ENCODE peak calls at places on chromosomes 2 and 18, in six cellular contexts. O is mammary epithelial cell, B is neural progenitor cell, U is GM23248, R is hepatocyte, L is GM12878. Z is an unnamed sample.

GRCh38 chr2:19073522-19073921 is 284.9 kb downstream of the OSR1 start:
- DNase-seq in O (peak), U (peak), B (peak), R (peak), L (no peak), Z (peak)

GRCh38 chr2:191864623-191865521 is 18.0 kb upstream of the CAVIN2 start:
- DNase-seq in R (peak), O (peak), U (peak), L (no peak), B (no peak), Z (peak)

GRCh38 chr2:3099860-3100234 is 277.8 kb downstream of the EIPR1 start:
- DNase-seq in O (no peak), B (no peak), U (no peak), L (no peak), R (no peak), Z (no peak)

GRCh38 chr2:29841386-29842004 is 79.9 kb downstream of the ALK start:
- DNase-seq in U (peak), L (peak), O (no peak), B (peak), R (peak), Z (peak)

GRCh38 chr2:109563980-109564550 is 49.7 kb downstream of the SEPTIN10 start:
- DNase-seq in R (no peak), O (no peak), U (peak), B (no peak), L (no peak), Z (no peak)

GRCh38 chr2:102975996-102976636 is 214.3 kb downstream of the TMEM182 start:
- DNase-seq in U (peak), O (peak), B (peak), R (peak), L (no peak), Z (peak)

GRCh38 chr2:217971166-217971565 is 31.6 kb downstream of the TNS1 start:
- DNase-seq in L (no peak), O (no peak), R (no peak), B (no peak), U (no peak), Z (no peak)

GRCh38 chr2:71471276-71471675 is 17.9 kb downstream of the DYSF start:
- DNase-seq in B (no peak), L (no peak), O (peak), R (no peak), U (peak), Z (peak)

GRCh38 chr2:106189325-106189724 is 4.8 kb downstream of the UXS1 start:
- DNase-seq in L (no peak), R (no peak), U (no peak), B (no peak), O (no peak), Z (no peak)

GRCh38 chr18:79487198-79488165 is 91.8 kb downstream of the NFATC1 start:
- DNase-seq in R (no peak), O (no peak), U (no peak), L (no peak), B (no peak), Z (no peak)

GRCh38 chr18:12038082-12038660 is 55.5 kb upstream of the ANKRD62 start:
- DNase-seq in O (no peak), B (peak), U (peak), R (peak), L (no peak), Z (no peak)

GRCh38 chr2:235384624-235385023 is 109.2 kb upstream of the AGAP1 start:
- DNase-seq in B (peak), O (no peak), U (no peak), L (no peak), R (no peak), Z (no peak)

GRCh38 chr2:224360801-224361251 is 41.1 kb downstream of the FAM124B start:
- DNase-seq in U (peak), B (no peak), O (peak), L (no peak), R (no peak), Z (peak)

GRCh38 chr2:24274809-24275208 is 85.5 kb downstream of the ITSN2 start:
- DNase-seq in U (no peak), O (no peak), L (no peak), B (no peak), R (no peak), Z (no peak)

GRCh38 chr2:4673025-4673489 is 969.7 kb downstream of the DCDC2C start:
- DNase-seq in R (no peak), O (no peak), L (no peak), U (peak), B (no peak), Z (no peak)

GRCh38 chr2:96832751-96833507 is 10.9 kb downstream of the ANKRD23 start:
- DNase-seq in L (no peak), O (no peak), B (peak), R (peak), U (no peak), Z (peak)

GRCh38 chr2:11505652-11506610 is 27.9 kb upstream of the GREB1 start:
- DNase-seq in O (peak), B (no peak), R (peak), L (peak), U (no peak), Z (peak)

GRCh38 chr2:18659891-18660290 is 70.5 kb upstream of the NT5C1B start:
- DNase-seq in B (no peak), R (no peak), U (no peak), O (no peak), L (no peak), Z (no peak)

GRCh38 chr18:75041586-75041985 is 167.4 kb downstream of the PTGR3 start:
- DNase-seq in U (peak), B (no peak), L (no peak), O (peak), R (no peak), Z (peak)

GRCh38 chr2:163774862-163775261 is 39.1 kb upstream of the FIGN start:
- DNase-seq in L (no peak), U (peak), R (peak), O (peak), B (no peak), Z (peak)

GRCh38 chr2:212845941-212846340 is 305.5 kb downstream of the IKZF2 start:
- DNase-seq in U (peak), O (peak), R (no peak), L (no peak), B (no peak), Z (peak)

GRCh38 chr2:241354668-241355658 is 1.1 kb upstream of the FARP2 start:
- DNase-seq in L (no peak), U (peak), B (peak), R (peak), O (peak), Z (peak)

GRCh38 chr2:210323003-210323402 is 8.0 kb upstream of the MYL1 start:
- DNase-seq in L (no peak), B (no peak), R (no peak), O (no peak), U (peak), Z (no peak)
- H3K4me2 ChIP-seq in L (no peak), B (no peak), R (no peak), O (no peak), U (no peak), Z (no peak)

DNA sequence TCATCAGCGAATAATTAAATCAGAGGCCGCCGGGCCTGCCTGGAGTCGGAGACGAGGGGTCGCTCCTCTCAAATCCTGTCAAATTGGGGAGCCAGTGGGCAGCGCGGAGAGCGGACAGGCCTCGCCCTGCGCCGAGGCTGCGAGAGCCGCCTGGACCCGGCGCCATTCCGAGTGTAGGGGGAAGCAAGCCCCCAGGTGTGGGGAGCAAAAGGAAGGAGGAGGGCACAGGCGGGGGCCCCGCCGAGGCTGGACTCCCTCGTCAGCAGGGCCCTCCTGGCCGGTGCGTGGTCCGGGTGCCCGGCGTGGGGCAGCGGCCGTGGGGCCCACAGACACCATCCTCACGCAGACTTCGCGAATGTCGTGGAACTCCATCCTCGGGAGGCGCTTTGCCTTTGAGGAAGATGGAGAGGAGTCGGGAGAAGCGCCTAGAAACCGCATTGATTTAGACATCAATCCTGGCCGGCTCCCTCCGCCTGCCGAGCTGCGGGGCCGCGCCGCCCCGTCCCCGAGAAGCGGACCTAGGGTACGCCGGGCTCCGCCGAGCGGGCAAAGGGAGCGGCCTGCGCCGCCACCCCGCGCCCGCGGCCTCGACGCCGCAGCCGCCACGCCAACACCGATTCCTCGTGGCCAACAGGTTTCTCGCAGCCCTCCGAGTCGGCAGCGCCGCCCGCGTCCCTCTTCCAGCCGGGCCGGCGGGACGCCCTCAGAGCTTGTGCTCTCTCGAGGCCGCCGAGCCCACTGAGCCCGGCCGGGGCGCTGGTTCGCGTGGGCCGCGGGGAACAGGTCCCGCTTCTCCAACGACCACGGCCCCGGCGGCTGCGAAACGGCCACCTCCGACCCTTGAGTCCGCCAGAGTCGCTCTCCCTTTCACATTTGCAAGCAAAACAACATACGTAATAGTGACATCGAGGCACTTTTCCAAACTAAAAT is 6.7 kb upstream of the ONECUT2 start:
- DNase-seq in R (no peak), O (no peak), B (peak), U (peak), L (no peak), Z (no peak)
- TF ChIP-seq EZH2 in R (peak), O (peak), B (peak), U (peak), L (no peak), Z (peak)

GRCh38 chr2:128177315-128177714 is 86.3 kb downstream of the UGGT1 start:
- DNase-seq in L (no peak), B (no peak), R (no peak), O (no peak), U (no peak), Z (no peak)

GRCh38 chr2:128180031-128180430 is 89.0 kb downstream of the UGGT1 start:
- DNase-seq in L (no peak), U (no peak), O (no peak), R (no peak), B (no peak), Z (peak)

GRCh38 chr2:128178650-128179460 is 87.9 kb downstream of the UGGT1 start:
- DNase-seq in R (peak), B (peak), O (peak), U (peak), L (no peak), Z (peak)

GRCh38 chr2:128178144-128178649 is 87.2 kb downstream of the UGGT1 start:
- DNase-seq in U (no peak), B (no peak), L (no peak), O (no peak), R (no peak), Z (no peak)

DNA sequence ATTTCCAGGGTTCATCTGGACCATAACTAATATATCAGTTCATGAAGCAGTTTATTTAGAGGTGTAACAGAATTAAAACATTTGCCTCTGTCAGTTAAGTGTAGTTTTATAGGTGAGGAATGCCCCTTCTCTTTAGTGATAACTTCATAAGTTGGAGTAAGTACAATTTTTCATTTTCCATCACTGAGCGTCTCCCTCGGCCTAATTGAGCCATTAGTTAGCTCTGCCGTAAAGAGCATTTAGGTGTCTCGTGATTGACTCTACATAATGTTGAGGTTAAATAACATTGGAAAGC is 88.4 kb downstream of the UGGT1 start:
- DNase-seq in O (no peak), R (no peak), L (no peak), U (no peak), B (no peak), Z (no peak)
- H3K4me2 ChIP-seq in O (no peak), R (no peak), L (no peak), U (no peak), B (no peak), Z (peak)

GRCh38 chr2:86807462-86808275 is 17.0 kb upstream of the CD8A start:
- DNase-seq in B (peak), R (peak), L (no peak), O (peak), U (peak), Z (peak)

GRCh38 chr2:86809481-86810121 is 18.9 kb upstream of the CD8A start:
- DNase-seq in R (no peak), O (no peak), U (no peak), B (no peak), L (no peak), Z (no peak)

GRCh38 chr2:86807121-86807461 is 16.4 kb upstream of the CD8A start:
- DNase-seq in R (no peak), B (no peak), L (no peak), O (no peak), U (no peak), Z (no peak)

GRCh38 chr2:86806059-86806857 is 15.5 kb upstream of the CD8A start:
- DNase-seq in R (no peak), B (no peak), U (no peak), O (no peak), L (no peak), Z (no peak)

GRCh38 chr2:86808315-86809161 is 17.8 kb upstream of the CD8A start:
- DNase-seq in O (peak), R (peak), L (peak), B (peak), U (peak), Z (peak)
- TF ChIP-seq EZH2 in O (no peak), R (no peak), L (peak), B (no peak), U (no peak), Z (peak)

GRCh38 chr18:35076126-35076525 is 34.9 kb downstream of the MAPRE2 start:
- DNase-seq in R (no peak), B (no peak), L (no peak), O (no peak), U (no peak), Z (no peak)
- H3K4me2 ChIP-seq in R (no peak), B (no peak), L (no peak), O (no peak), U (peak), Z (peak)

GRCh38 chr2:176106636-176107539 is at the start of gene HOXD11:
- DNase-seq in B (peak), U (peak), L (no peak), O (peak), R (no peak), Z (peak)
- TF ChIP-seq EZH2 in B (peak), U (no peak), L (no peak), O (peak), R (no peak), Z (peak)

GRCh38 chr2:207772081-207772843 is 2.6 kb upstream of the FZD5 start:
- DNase-seq in R (peak), O (no peak), U (peak), B (no peak), L (no peak), Z (peak)

GRCh38 chr2:207772844-207773205 is 3.1 kb upstream of the FZD5 start:
- DNase-seq in L (no peak), O (no peak), U (no peak), B (no peak), R (no peak), Z (no peak)

GRCh38 chr2:207768891-207769596 is 662 bp downstream of the FZD5 start:
- DNase-seq in B (peak), O (peak), R (peak), L (no peak), U (peak), Z (peak)

GRCh38 chr2:207770602-207771404 is 1.1 kb upstream of the FZD5 start:
- DNase-seq in O (no peak), B (peak), U (peak), L (no peak), R (no peak), Z (no peak)

GRCh38 chr2:207771421-207771820 is 1.7 kb upstream of the FZD5 start:
- DNase-seq in B (no peak), U (no peak), O (no peak), R (no peak), L (no peak), Z (no peak)
- H3K4me2 ChIP-seq in B (peak), U (peak), O (no peak), R (peak), L (no peak), Z (no peak)

GRCh38 chr2:660477-661214 is 16.6 kb downstream of the TMEM18 start:
- DNase-seq in L (no peak), B (peak), R (no peak), U (no peak), O (no peak), Z (no peak)

GRCh38 chr2:658426-658825 is 18.8 kb downstream of the TMEM18 start:
- DNase-seq in U (no peak), R (no peak), B (no peak), O (no peak), L (no peak), Z (no peak)

GRCh38 chr2:660029-660428 is 17.2 kb downstream of the TMEM18 start:
- DNase-seq in L (no peak), O (no peak), U (no peak), R (no peak), B (no peak), Z (no peak)

GRCh38 chr2:664063-664462 is 13.1 kb downstream of the TMEM18 start:
- DNase-seq in O (no peak), L (no peak), R (no peak), B (no peak), U (no peak), Z (no peak)

GRCh38 chr2:661215-661635 is 16.0 kb downstream of the TMEM18 start:
- DNase-seq in L (no peak), U (no peak), B (no peak), R (no peak), O (no peak), Z (no peak)
- TF ChIP-seq EZH2 in L (no peak), U (no peak), B (no peak), R (no peak), O (no peak), Z (no peak)

GRCh38 chr2:175837046-175837445 is 165.0 kb downstream of the LNPK start:
- DNase-seq in O (peak), B (no peak), R (peak), L (no peak), U (peak), Z (peak)
- H3K4me2 ChIP-seq in O (no peak), B (no peak), R (no peak), L (no peak), U (peak), Z (peak)

Z was measured in fibroblast of lung.